ENCODE peak calls at places on chromosomes 5 and 9, in nine cellular contexts. C, P, N, Y, Z, J, X, W and F are unnamed samples.

GRCh38 chr9:128494108-128494742 is 10.3 kb upstream of the GLE1 start:
- DNase-seq in C (no peak), P (peak), N (no peak), Y (no peak), Z (no peak), J (no peak), X (peak), W (peak), F (no peak)

GRCh38 chr9:85515021-85515420 is 226.7 kb downstream of the AGTPBP1 start:
- DNase-seq in C (peak), P (no peak), N (no peak), Y (no peak), Z (no peak), J (no peak), X (no peak), W (no peak), F (no peak)

GRCh38 chr5:36575367-36575781 is 31.0 kb upstream of the SLC1A3 start:
- DNase-seq in C (peak), P (no peak), N (peak), Y (no peak), Z (peak), J (no peak), X (no peak), W (no peak), F (no peak)

GRCh38 chr5:132387649-132388117 is 18.2 kb downstream of the SLC22A5 start:
- DNase-seq in C (peak), P (peak), N (peak), Y (peak), Z (peak), J (peak), X (peak), W (no peak), F (peak)

GRCh38 chr9:104863180-104863883 is 64.6 kb downstream of the ABCA1 start:
- DNase-seq in C (peak), P (peak), N (peak), Y (peak), Z (peak), J (peak), X (no peak), W (peak), F (peak)

GRCh38 chr9:136002886-136003285 is 41.7 kb upstream of the UBAC1 start:
- DNase-seq in C (no peak), P (no peak), N (no peak), Y (no peak), Z (no peak), J (no peak), X (peak), W (no peak), F (no peak)

GRCh38 chr9:130344366-130344765 is 78.8 kb downstream of the HMCN2 start:
- DNase-seq in C (no peak), P (no peak), N (no peak), Y (no peak), Z (no peak), J (no peak), X (no peak), W (no peak), F (no peak)

GRCh38 chr9:123339666-123340414 is 16.2 kb upstream of the CRB2 start:
- DNase-seq in C (no peak), P (no peak), N (no peak), Y (no peak), Z (no peak), J (no peak), X (peak), W (no peak), F (no peak)

GRCh38 chr5:59187772-59188347 is 605.0 kb downstream of the RAB3C start:
- DNase-seq in C (no peak), P (no peak), N (no peak), Y (no peak), Z (peak), J (peak), X (no peak), W (no peak), F (no peak)

GRCh38 chr5:109335114-109335513 is 74.7 kb downstream of the PJA2 start:
- DNase-seq in C (no peak), P (no peak), N (no peak), Y (no peak), Z (no peak), J (no peak), X (no peak), W (no peak), F (no peak)

GRCh38 chr9:98288876-98289275 is 33.4 kb upstream of the TBC1D2 start:
- DNase-seq in C (no peak), P (no peak), N (no peak), Y (no peak), Z (no peak), J (no peak), X (no peak), W (no peak), F (no peak)

GRCh38 chr5:948472-949274 is 56.0 kb downstream of the TRIP13 start:
- DNase-seq in C (no peak), P (no peak), N (no peak), Y (no peak), Z (no peak), J (no peak), X (no peak), W (no peak), F (no peak)

GRCh38 chr9:76734716-76735115 is 29.5 kb upstream of the PCA3 start:
- DNase-seq in C (no peak), P (no peak), N (no peak), Y (no peak), Z (no peak), J (no peak), X (no peak), W (no peak), F (no peak)

GRCh38 chr5:139658928-139659667 is 10.9 kb downstream of the CXXC5 start:
- DNase-seq in C (no peak), P (no peak), N (peak), Y (no peak), Z (peak), J (peak), X (peak), W (peak), F (no peak)

GRCh38 chr5:154972476-154973080 is 31.7 kb downstream of the MRPL22 start:
- DNase-seq in C (peak), P (peak), N (peak), Y (no peak), Z (peak), J (peak), X (peak), W (peak), F (no peak)

GRCh38 chr9:89731262-89731980 is 126.6 kb downstream of the GADD45G start:
- DNase-seq in C (no peak), P (no peak), N (no peak), Y (no peak), Z (no peak), J (no peak), X (no peak), W (no peak), F (no peak)

GRCh38 chr9:6852243-6852963 is 94.6 kb downstream of the KDM4C start:
- DNase-seq in C (no peak), P (no peak), N (peak), Y (no peak), Z (peak), J (peak), X (no peak), W (no peak), F (no peak)

GRCh38 chr9:94084314-94084713 is at the start of gene PTPDC1:
- DNase-seq in C (peak), P (no peak), N (peak), Y (peak), Z (peak), J (peak), X (no peak), W (peak), F (no peak)

DNA sequence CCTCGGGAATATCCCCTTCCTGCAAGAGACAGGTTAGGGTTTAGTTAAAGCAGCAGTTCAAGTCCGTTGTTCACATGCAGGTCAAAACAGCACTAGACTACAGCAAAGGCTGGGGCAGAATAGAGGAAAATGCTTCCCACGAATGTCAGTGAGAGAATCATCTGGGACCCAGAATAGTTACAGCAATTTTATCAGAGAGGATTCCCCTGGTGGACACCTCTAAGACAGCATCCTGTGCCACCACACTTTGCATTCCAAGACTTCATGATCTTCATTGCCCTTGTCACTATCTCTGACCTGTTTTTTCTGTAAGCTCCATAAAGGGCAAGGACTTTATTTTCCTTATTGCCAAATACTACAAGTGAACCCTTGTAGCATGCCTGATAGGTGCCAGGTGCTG is 12.9 kb downstream of the GRXCR2 start:
- DNase-seq in C (no peak), P (no peak), N (no peak), Y (no peak), Z (no peak), J (no peak), X (no peak), W (no peak), F (no peak)
- TF ChIP-seq CTCF in C (peak), P (no peak), N (peak), Y (peak), Z (no peak), J (no peak), X (no peak), W (peak), F (no peak)

GRCh38 chr9:34399729-34400128 is 23.0 kb upstream of the MYORG start:
- DNase-seq in C (no peak), P (no peak), N (no peak), Y (no peak), Z (no peak), J (no peak), X (no peak), W (no peak), F (no peak)

GRCh38 chr9:34403554-34404380 is 27.1 kb upstream of the MYORG start:
- DNase-seq in C (peak), P (peak), N (peak), Y (peak), Z (peak), J (peak), X (peak), W (peak), F (peak)

GRCh38 chr9:34400686-34401602 is 24.2 kb upstream of the MYORG start:
- DNase-seq in C (no peak), P (no peak), N (no peak), Y (no peak), Z (no peak), J (no peak), X (no peak), W (no peak), F (no peak)

GRCh38 chr9:34398875-34399274 is 22.2 kb upstream of the MYORG start:
- DNase-seq in C (no peak), P (no peak), N (no peak), Y (no peak), Z (no peak), J (no peak), X (no peak), W (no peak), F (no peak)

DNA sequence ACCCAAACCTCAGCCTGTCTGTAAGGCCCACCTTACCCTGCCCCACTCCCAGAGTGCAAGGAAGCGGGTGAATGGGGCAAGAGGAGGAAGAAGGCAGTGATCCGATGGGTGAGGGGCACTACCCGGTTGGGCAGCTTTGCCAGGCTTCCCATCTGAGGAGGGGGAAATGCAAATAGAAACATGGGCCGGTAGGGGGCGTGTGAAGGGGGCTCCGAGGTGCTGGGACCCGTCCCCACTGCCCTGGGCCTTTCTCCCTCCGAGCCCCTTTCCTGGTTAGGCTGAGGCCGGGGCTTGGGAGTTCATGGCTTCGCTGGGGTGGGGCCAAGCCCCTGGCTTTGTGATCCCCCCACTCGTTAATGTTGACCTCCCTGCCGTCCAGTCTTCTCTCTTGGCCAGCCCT is 23.6 kb upstream of the MYORG start:
- DNase-seq in C (no peak), P (no peak), N (no peak), Y (no peak), Z (no peak), J (no peak), X (no peak), W (peak), F (no peak)
- TF ChIP-seq CTCF in C (no peak), P (no peak), N (no peak), Y (peak), Z (peak), J (no peak), X (no peak), W (peak), F (no peak)

GRCh38 chr5:170411100-170411499 is 21.9 kb upstream of the KCNMB1 start:
- DNase-seq in C (no peak), P (no peak), N (no peak), Y (no peak), Z (no peak), J (no peak), X (no peak), W (no peak), F (peak)
- TF ChIP-seq CTCF in C (no peak), P (no peak), N (peak), Y (no peak), Z (no peak), J (peak), X (no peak), W (no peak), F (peak)

DNA sequence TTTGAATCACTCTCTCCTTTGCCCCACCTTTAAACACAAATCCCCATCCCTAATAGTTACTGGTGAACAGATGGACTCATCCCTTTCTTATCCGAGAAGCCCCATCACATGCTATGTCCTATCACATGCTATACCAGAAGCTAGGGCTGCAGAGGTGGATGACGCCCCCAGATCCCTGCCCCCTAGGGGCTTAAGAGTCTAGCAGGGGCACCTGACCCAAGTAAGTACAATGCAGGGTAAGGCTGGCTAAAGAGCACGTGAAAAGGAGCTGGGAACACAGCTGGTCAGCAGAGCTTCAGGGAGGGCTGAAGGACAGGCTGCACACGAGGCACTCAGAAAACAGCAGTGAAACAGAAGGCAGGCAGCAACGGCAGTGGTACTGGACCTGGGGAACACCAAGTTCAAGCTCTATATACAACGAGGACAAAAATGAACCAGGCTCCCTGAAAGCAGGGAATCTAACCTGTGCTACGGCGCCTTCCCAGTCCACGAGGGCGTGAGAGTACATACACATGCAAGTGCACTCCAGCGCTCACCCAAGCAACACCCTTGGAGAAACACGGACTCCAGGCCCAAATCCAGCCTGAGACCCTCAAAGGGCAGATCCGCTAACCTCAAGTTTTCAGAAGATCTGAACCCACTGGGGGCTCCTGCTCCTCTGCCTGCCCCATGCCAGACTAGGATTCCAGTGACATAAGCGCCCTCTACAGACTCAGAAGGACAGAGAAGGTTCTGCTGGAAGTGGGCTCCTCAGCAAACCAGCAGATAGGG is 57.5 kb downstream of the PSMB7 start:
- DNase-seq in C (no peak), P (no peak), N (no peak), Y (no peak), Z (no peak), J (no peak), X (no peak), W (no peak), F (no peak)
- TF ChIP-seq CTCF in C (no peak), P (no peak), N (peak), Y (peak), Z (peak), J (peak), X (peak), W (no peak), F (no peak)